ENCODE peak calls at places on chromosomes 16 and 17, in ten cellular contexts. S is AG04450, Y is esophagus muscularis mucosa, W is lower leg skin, E is iPS DF 6.9, L is body of pancreas, Z is A673, C is tibial nerve, A is uterus, T is BJ. N is an unnamed sample.

GRCh38 chr16:29688172-29688571 is 9.2 kb downstream of the QPRT start:
- DNase-seq in S (no peak), Y (no peak), W (no peak), E (no peak), L (no peak), Z (no peak), C (no peak), A (no peak), T (no peak), N (no peak)

GRCh38 chr16:88533945-88534641 is 36.1 kb upstream of the ZC3H18 start:
- DNase-seq in S (no peak), Y (no peak), W (no peak), E (no peak), L (peak; percentile 44), Z (peak; percentile 87), C (peak; percentile 51), A (peak; percentile 68), T (no peak), N (no peak)

GRCh38 chr17:58710948-58711552 is 18.6 kb downstream of the RAD51C start:
- DNase-seq in S (peak; percentile 27), Y (no peak), W (peak; percentile 21), E (peak; percentile 22), L (peak; percentile 51), Z (peak; percentile 73), C (peak; percentile 88), A (peak; percentile 21), T (no peak), N (peak; percentile 53)

GRCh38 chr16:47424846-47425245 is 36.0 kb downstream of the ITFG1 start:
- DNase-seq in S (no peak), Y (no peak), W (no peak), E (no peak), L (no peak), Z (peak; percentile 10), C (no peak), A (no peak), T (no peak), N (no peak)

GRCh38 chr17:19398301-19399181 is 11.6 kb upstream of the MFAP4 start:
- DNase-seq in S (no peak), Y (no peak), W (peak; percentile 74), E (no peak), L (peak; percentile 22), Z (peak; percentile 56), C (peak; percentile 78), A (peak; percentile 74), T (no peak), N (peak; percentile 25)

GRCh38 chr16:23058576-23058975 is 90.7 kb downstream of the USP31 start:
- DNase-seq in S (no peak), Y (peak; percentile 62), W (no peak), E (no peak), L (no peak), Z (no peak), C (no peak), A (no peak), T (no peak), N (no peak)

GRCh38 chr17:49739662-49740271 is 24.2 kb downstream of the FAM117A start:
- DNase-seq in S (no peak), Y (peak; percentile 94), W (peak; percentile 84), E (no peak), L (peak; percentile 83), Z (peak; percentile 9), C (peak; percentile 80), A (peak; percentile 89), T (no peak), N (no peak)

GRCh38 chr17:72976971-72977767 is 115.3 kb downstream of the SLC39A11 start:
- DNase-seq in S (peak; percentile 68), Y (no peak), W (peak; percentile 18), E (no peak), L (peak; percentile 64), Z (peak; percentile 31), C (peak; percentile 21), A (peak; percentile 23), T (peak; percentile 60), N (no peak)

GRCh38 chr16:85690469-85691064 is 1.8 kb upstream of the GINS2 start:
- DNase-seq in S (no peak), Y (no peak), W (no peak), E (no peak), L (peak; percentile 34), Z (peak; percentile 35), C (no peak), A (no peak), T (no peak), N (no peak)

GRCh38 chr17:77449373-77449907 is 308.7 kb downstream of the SEC14L1 start:
- DNase-seq in S (no peak), Y (no peak), W (no peak), E (no peak), L (no peak), Z (no peak), C (no peak), A (no peak), T (no peak), N (no peak)
- H3K4me3 ChIP-seq in S (no peak overlapping the region), Y (peak overlapping the region; percentile 61), W (no peak overlapping the region), E (no peak overlapping the region), L (no peak overlapping the region), Z (no peak overlapping the region), C (no peak overlapping the region), A (no peak overlapping the region), T (no peak overlapping the region), N (no peak overlapping the region)

DNA sequence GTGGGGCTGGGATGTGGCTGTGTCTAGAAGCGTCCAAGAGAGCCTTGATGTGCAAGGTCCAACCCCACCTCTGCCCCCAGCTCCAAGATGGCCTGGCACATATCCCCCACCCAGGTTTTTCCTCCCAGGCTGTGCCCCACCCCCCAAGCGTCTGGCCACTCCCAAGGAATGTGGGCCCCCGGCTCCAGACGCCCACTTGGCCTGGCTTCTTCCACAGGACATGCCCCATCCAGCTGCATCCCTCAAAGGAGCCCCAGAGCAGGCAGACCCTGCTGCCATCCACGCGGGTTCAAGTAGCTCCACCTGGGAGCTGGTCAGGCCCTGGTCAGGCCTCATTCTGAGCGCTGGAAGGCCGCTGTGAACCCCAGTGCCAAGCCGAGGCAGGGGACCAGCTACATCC is 3.2 kb downstream of the CAMKK1 start:
- DNase-seq in S (no peak), Y (no peak), W (no peak), E (no peak), L (no peak), Z (no peak), C (no peak), A (no peak), T (no peak), N (no peak)
- H3K4me3 ChIP-seq in S (peak overlapping the region; percentile 7), Y (no peak overlapping the region), W (no peak overlapping the region), E (no peak overlapping the region), L (no peak overlapping the region), Z (no peak overlapping the region), C (no peak overlapping the region), A (no peak overlapping the region), T (no peak overlapping the region), N (no peak overlapping the region)

GRCh38 chr16:399278-400019 is 2.2 kb upstream of the DECR2 start:
- DNase-seq in S (no peak), Y (no peak), W (no peak), E (no peak), L (no peak), Z (no peak), C (no peak), A (no peak), T (no peak), N (no peak)

GRCh38 chr16:397736-398332 is 835 bp downstream of the NME4 start:
- DNase-seq in S (no peak), Y (no peak), W (no peak), E (no peak), L (peak; percentile 86), Z (peak; percentile 83), C (peak; percentile 63), A (peak; percentile 73), T (no peak), N (no peak)

GRCh38 chr16:397135-397661 is at the start of gene NME4:
- DNase-seq in S (no peak), Y (no peak), W (no peak), E (no peak), L (peak; percentile 31), Z (peak; percentile 71), C (no peak), A (no peak), T (no peak), N (peak; percentile 23)

GRCh38 chr16:400061-400540 is 1.6 kb upstream of the DECR2 start:
- DNase-seq in S (no peak), Y (no peak), W (no peak), E (no peak), L (no peak), Z (no peak), C (no peak), A (no peak), T (no peak), N (no peak)

DNA sequence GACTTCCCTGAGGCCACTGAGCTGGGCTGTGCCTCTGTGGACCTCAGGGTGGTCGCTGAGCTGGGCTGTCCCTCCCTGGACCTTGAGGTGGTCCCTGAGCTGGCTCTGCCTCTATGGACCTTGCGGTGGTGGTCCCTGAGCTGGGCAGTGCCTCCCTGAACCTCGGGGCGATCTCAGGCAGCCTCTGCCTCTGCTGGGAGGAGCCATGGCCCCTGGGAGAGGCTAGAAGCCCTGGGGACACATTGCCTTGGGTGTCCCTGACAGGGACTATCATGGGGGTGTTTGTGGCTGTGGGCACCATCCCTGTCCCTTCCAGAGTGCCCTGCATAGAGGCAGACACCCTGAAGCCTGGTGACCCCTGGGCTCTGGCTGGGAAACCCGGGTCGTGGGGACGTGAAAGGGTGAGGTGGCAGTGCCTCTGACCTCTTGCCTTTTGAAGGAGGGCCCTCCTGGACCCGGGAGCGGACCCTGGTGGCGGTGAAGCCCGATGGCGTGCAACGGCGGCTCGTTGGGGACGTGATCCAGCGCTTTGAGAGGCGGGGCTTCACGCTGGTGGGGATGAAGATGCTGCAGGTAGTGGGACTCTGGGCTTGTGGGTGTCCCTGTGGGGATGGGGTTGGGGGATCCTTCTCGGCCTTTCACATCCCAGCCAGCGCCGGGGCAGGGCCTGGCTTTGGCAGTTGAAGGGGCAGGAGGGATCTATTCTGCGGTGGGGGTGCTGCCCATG is 1.7 kb downstream of the NME4 start:
- DNase-seq in S (no peak), Y (no peak), W (no peak), E (no peak), L (no peak), Z (no peak), C (no peak), A (no peak), T (no peak), N (no peak)
- H3K4me3 ChIP-seq in S (no peak overlapping the region), Y (no peak overlapping the region), W (no peak overlapping the region), E (no peak overlapping the region), L (no peak overlapping the region), Z (no peak overlapping the region), C (no peak overlapping the region), A (no peak overlapping the region), T (no peak overlapping the region), N (no peak overlapping the region)

GRCh38 chr17:82231312-82231561 is 2.4 kb downstream of the SLC16A3 start:
- DNase-seq in S (no peak), Y (peak; percentile 92), W (no peak), E (no peak), L (no peak), Z (no peak), C (no peak), A (no peak), T (no peak), N (no peak)

GRCh38 chr17:82230627-82231311 is 1.9 kb downstream of the SLC16A3 start:
- DNase-seq in S (no peak), Y (peak; percentile 95), W (no peak), E (no peak), L (peak; percentile 73), Z (no peak), C (peak; percentile 71), A (peak; percentile 82), T (no peak), N (peak; percentile 89)

GRCh38 chr17:82232876-82233785 is 4.3 kb downstream of the SLC16A3 start:
- DNase-seq in S (no peak), Y (peak; percentile 90), W (no peak), E (no peak), L (no peak), Z (no peak), C (no peak), A (peak; percentile 23), T (no peak), N (no peak)

GRCh38 chr17:82231562-82232321 is 2.9 kb downstream of the SLC16A3 start:
- DNase-seq in S (no peak), Y (peak; percentile 92), W (peak; percentile 66), E (no peak), L (peak; percentile 58), Z (no peak), C (peak; percentile 61), A (peak; percentile 82), T (no peak), N (peak; percentile 84)

GRCh38 chr17:82232322-82232785 is 3.5 kb downstream of the SLC16A3 start:
- DNase-seq in S (no peak), Y (no peak), W (no peak), E (no peak), L (no peak), Z (no peak), C (no peak), A (peak; percentile 27), T (no peak), N (no peak)
- H3K4me3 ChIP-seq in S (peak overlapping the region; percentile 76), Y (peak overlapping the region; percentile 63), W (no peak overlapping the region), E (peak overlapping the region; percentile 30), L (no peak overlapping the region), Z (no peak overlapping the region), C (no peak overlapping the region), A (peak overlapping the region; percentile 47), T (peak overlapping the region; percentile 98), N (peak overlapping the region; percentile 98)